ENCODE peak calls at places on chromosomes 12 and 14, in ten cellular contexts. Q is HL-60; N is nephron progenitor cell; L is stimulated activated CD4-positive, alpha-beta T cell treated with anti-CD3 and anti-CD28 coated beads, Interleukin-15, amount 100 ng/mL, for 1 hour; Z is tibial nerve; K is nucleus accumbens; H is kidney; D is T-helper 17 cell; W is Ammon's horn; G is AG09319. C is an unnamed sample.

GRCh38 chr12:538731-539539 is 79.2 kb downstream of the B4GALNT3 start:
- DNase-seq in Q (peak; percentile 70), N (no peak), L (no peak), Z (no peak), K (no peak), H (peak; percentile 50), D (no peak), W (peak; percentile 79), G (no peak), C (peak; percentile 57)

GRCh38 chr14:69842671-69843407 is 36.4 kb upstream of the SMOC1 start:
- DNase-seq in Q (no peak), N (peak; percentile 44), L (no peak), Z (no peak), K (no peak), H (no peak), D (no peak), W (no peak), G (no peak), C (peak; percentile 86)

GRCh38 chr12:131323879-131324278 is 370.2 kb downstream of the ADGRD1 start:
- DNase-seq in Q (no peak), N (no peak), L (no peak), Z (no peak), K (no peak), H (no peak), D (no peak), W (no peak), G (no peak), C (no peak)

GRCh38 chr12:828726-829395 is 76.5 kb downstream of the WNK1 start:
- DNase-seq in Q (no peak), N (no peak), L (no peak), Z (no peak), K (no peak), H (no peak), D (no peak), W (no peak), G (no peak), C (no peak)

GRCh38 chr14:95577875-95578274 is 43.0 kb downstream of the GLRX5 start:
- DNase-seq in Q (no peak), N (no peak), L (no peak), Z (no peak), K (no peak), H (no peak), D (no peak), W (no peak), G (no peak), C (no peak)

GRCh38 chr14:54374117-54374884 is 22.5 kb upstream of the CDKN3 start:
- DNase-seq in Q (no peak), N (no peak), L (no peak), Z (no peak), K (no peak), H (no peak), D (no peak), W (no peak), G (no peak), C (no peak)

GRCh38 chr12:79988368-79988767 is 53.5 kb upstream of the PPP1R12A start:
- DNase-seq in Q (no peak), N (no peak), L (no peak), Z (no peak), K (no peak), H (no peak), D (no peak), W (no peak), G (no peak), C (no peak)

GRCh38 chr12:52608826-52609630 is 7.8 kb upstream of the KRT72 start:
- DNase-seq in Q (no peak), N (no peak), L (no peak), Z (no peak), K (no peak), H (no peak), D (no peak), W (no peak), G (no peak), C (no peak)

GRCh38 chr14:61178226-61179060 is 102.7 kb downstream of the TMEM30B start:
- DNase-seq in Q (no peak), N (no peak), L (no peak), Z (no peak), K (no peak), H (no peak), D (no peak), W (no peak), G (peak; percentile 86), C (no peak)

GRCh38 chr12:6828671-6829531 is 694 bp downstream of the P3H3 start:
- DNase-seq in Q (no peak), N (peak; percentile 63), L (no peak), Z (no peak), K (no peak), H (peak; percentile 84), D (no peak), W (peak; percentile 44), G (no peak), C (no peak)

GRCh38 chr12:29176951-29177350 is 27.9 kb downstream of the FAR2 start:
- DNase-seq in Q (no peak), N (no peak), L (no peak), Z (no peak), K (no peak), H (no peak), D (no peak), W (no peak), G (peak; percentile 48), C (no peak)

GRCh38 chr14:37587881-37588666 is 7.0 kb downstream of the FOXA1 start:
- DNase-seq in Q (no peak), N (peak; percentile 58), L (no peak), Z (no peak), K (no peak), H (peak; percentile 58), D (no peak), W (no peak), G (no peak), C (no peak)

GRCh38 chr12:3117628-3118027 is 40.4 kb downstream of the TSPAN9 start:
- DNase-seq in Q (no peak), N (no peak), L (no peak), Z (no peak), K (no peak), H (no peak), D (no peak), W (no peak), G (peak; percentile 78), C (no peak)

GRCh38 chr12:19683178-19683927 is 244.1 kb downstream of the AEBP2 start:
- DNase-seq in Q (no peak), N (no peak), L (no peak), Z (no peak), K (no peak), H (no peak), D (no peak), W (no peak), G (no peak), C (no peak)

GRCh38 chr14:89941830-89942377 is 12.6 kb downstream of the EFCAB11 start:
- DNase-seq in Q (no peak), N (no peak), L (no peak), Z (no peak), K (no peak), H (no peak), D (no peak), W (no peak), G (no peak), C (no peak)

GRCh38 chr12:51948066-51948465 is 3.4 kb upstream of the ACVR1B start:
- DNase-seq in Q (no peak), N (no peak), L (no peak), Z (no peak), K (no peak), H (no peak), D (no peak), W (no peak), G (no peak), C (no peak)